ENCODE peak calls at places on chromosomes 4 and X, in seven cellular contexts. J is A549, Z is body of pancreas, Y is right lobe of liver, C is astrocyte, P is tibial nerve, F is Peyer's patch. G is an unnamed sample. For H3K4me1, the result is how much of the 10 kb centered on the place peaks cover.

GRCh38 chr4:184252136-184253071 is 34.7 kb upstream of the ENPP6 start:
- DNase-seq in J (no peak), Z (no peak), Y (no peak), C (no peak), P (no peak), F (no peak), G (no peak)

GRCh38 chr4:27027428-27027827 is 166.8 kb downstream of the STIM2 start:
- DNase-seq in J (no peak), Z (no peak), Y (no peak), C (no peak), P (no peak), F (no peak), G (no peak)

GRCh38 chr4:70734168-70734954 is 12.6 kb downstream of the RUFY3 start:
- DNase-seq in J (no peak), Z (peak), Y (no peak), C (peak), P (no peak), F (peak), G (no peak)

GRCh38 chr4:10546-10870 is 42.6 kb upstream of the ZNF595 start:
- DNase-seq in J (no peak), Z (no peak), Y (no peak), C (no peak), P (no peak), F (no peak), G (no peak)

GRCh38 chr4:61202100-61202637 is 2.0 kb downstream of the ADGRL3 start:
- DNase-seq in J (no peak), Z (no peak), Y (no peak), C (no peak), P (no peak), F (no peak), G (no peak)

GRCh38 chrX:106038625-106039024 is at the start of gene SERPINA7:
- DNase-seq in J (no peak), Z (no peak), Y (peak), C (no peak), P (no peak), F (no peak), G (peak)

GRCh38 chrX:252421-253291 is 28.5 kb upstream of the PLCXD1 start:
- DNase-seq in J (peak), Z (no peak), Y (peak), C (no peak), P (no peak), F (no peak), G (peak)

GRCh38 chr4:110787109-110787508 is 164.2 kb upstream of the PITX2 start:
- DNase-seq in J (no peak), Z (no peak), Y (no peak), C (no peak), P (no peak), F (no peak), G (no peak)

GRCh38 chrX:42143866-42144592 is 220.7 kb upstream of the CASK start:
- DNase-seq in J (no peak), Z (no peak), Y (no peak), C (no peak), P (no peak), F (no peak), G (no peak)

GRCh38 chr4:10334506-10335028 is 122.7 kb downstream of the ZNF518B start:
- DNase-seq in J (no peak), Z (no peak), Y (no peak), C (no peak), P (no peak), F (no peak), G (no peak)

GRCh38 chr4:120691106-120691505 is 231.4 kb downstream of the PRDM5 start:
- DNase-seq in J (no peak), Z (no peak), Y (no peak), C (peak), P (no peak), F (no peak), G (no peak)

GRCh38 chr4:13988347-13989265 is 361.1 kb upstream of the BOD1L1 start:
- DNase-seq in J (peak), Z (peak), Y (no peak), C (peak), P (peak), F (no peak), G (no peak)

GRCh38 chr4:96912731-96913130 is 1072.8 kb downstream of the PDHA2 start:
- DNase-seq in J (no peak), Z (no peak), Y (no peak), C (no peak), P (no peak), F (no peak), G (no peak)

GRCh38 chrX:66638591-66639500 is at the start of gene EDA2R:
- DNase-seq in J (peak), Z (peak), Y (no peak), C (peak), P (peak), F (peak), G (no peak)

GRCh38 chr4:89939994-89940393 is 45.3 kb downstream of the MMRN1 start:
- DNase-seq in J (no peak), Z (peak), Y (no peak), C (peak), P (no peak), F (no peak), G (peak)

GRCh38 chrX:119757979-119758681 is at the start of gene SOWAHD:
- DNase-seq in J (peak), Z (peak), Y (peak), C (no peak), P (no peak), F (peak), G (peak)

GRCh38 chrX:125132274-125132673 is 187.4 kb upstream of the TEX13C start:
- DNase-seq in J (peak), Z (no peak), Y (no peak), C (no peak), P (no peak), F (no peak), G (no peak)

GRCh38 chr4:29708473-29708872 is 1011.7 kb upstream of the PCDH7 start:
- DNase-seq in J (no peak), Z (no peak), Y (no peak), C (peak), P (no peak), F (no peak), G (no peak)

GRCh38 chr4:62014982-62015739 is 815.0 kb downstream of the ADGRL3 start:
- DNase-seq in J (no peak), Z (no peak), Y (no peak), C (no peak), P (no peak), F (no peak), G (no peak)

GRCh38 chr4:171929477-171929876 is 116.3 kb downstream of the GALNTL6 start:
- DNase-seq in J (no peak), Z (no peak), Y (no peak), C (no peak), P (no peak), F (no peak), G (no peak)

GRCh38 chr4:24497221-24497620 is 87.1 kb downstream of the DHX15 start:
- DNase-seq in J (no peak), Z (no peak), Y (no peak), C (peak), P (no peak), F (no peak), G (no peak)

GRCh38 chr4:46370531-46370930 is 19.4 kb downstream of the GABRA2 start:
- DNase-seq in J (no peak), Z (no peak), Y (no peak), C (no peak), P (no peak), F (no peak), G (no peak)

GRCh38 chr4:1850276-1850675 is 5.7 kb downstream of the LETM1 start:
- DNase-seq in J (no peak), Z (no peak), Y (no peak), C (no peak), P (no peak), F (no peak), G (no peak)
- H3K4me1 ChIP-seq in J (under half), Z (under half), Y (under half), C (under half), P (under half), F (under half), G (under half)

DNA sequence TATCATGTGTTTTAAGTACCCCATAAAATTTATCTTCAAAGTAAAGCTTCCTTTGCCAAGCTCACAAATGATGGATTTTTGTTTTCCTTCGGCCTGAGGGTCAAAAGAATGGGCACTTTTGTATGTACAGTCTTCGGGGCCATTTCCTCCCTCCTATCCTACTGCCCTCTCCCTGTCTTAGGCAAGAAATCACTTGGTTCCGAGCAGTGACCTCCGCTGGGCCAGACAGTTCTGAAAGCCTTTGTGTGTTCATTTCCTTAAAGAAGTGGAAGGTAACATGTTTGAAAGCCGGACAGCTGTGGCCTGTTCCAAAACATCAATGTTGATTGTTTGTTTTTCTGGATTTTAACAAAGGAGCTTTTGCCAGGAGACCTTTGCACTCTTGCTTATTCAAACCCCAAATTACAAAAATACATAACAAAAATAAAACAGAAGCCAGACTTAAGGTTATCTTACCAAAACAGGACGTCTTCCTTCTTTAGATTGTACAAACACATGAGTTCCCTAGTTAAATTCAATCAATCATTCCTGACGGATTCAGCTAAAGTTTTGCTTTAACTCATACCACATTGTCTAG is 110.6 kb upstream of the LIMCH1 start:
- DNase-seq in J (peak), Z (no peak), Y (peak), C (no peak), P (no peak), F (no peak), G (no peak)
- H3K4me1 ChIP-seq in J (half or more), Z (under half), Y (under half), C (under half), P (under half), F (under half), G (under half)

DNA sequence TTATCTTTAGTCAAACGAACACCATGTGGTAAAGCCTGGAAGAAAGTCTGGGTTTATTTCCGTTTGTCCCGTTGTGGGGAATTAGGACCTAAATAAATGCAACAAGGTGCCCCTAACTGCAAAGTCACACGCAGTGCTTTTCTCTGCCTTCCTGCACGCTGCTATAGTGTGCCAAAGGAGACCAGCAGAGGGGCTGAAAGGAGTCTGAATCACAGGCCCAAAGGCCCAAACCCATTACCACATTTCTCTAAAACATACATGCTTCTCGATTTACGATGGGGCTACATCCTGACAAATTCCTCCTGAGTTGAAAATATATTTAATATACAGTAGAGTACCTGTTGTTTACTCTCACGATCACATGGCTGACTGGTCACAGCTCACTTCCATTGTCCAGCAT is 4.5 kb downstream of the VEGFC start:
- DNase-seq in J (no peak), Z (no peak), Y (no peak), C (no peak), P (no peak), F (no peak), G (no peak)
- H3K4me1 ChIP-seq in J (under half), Z (under half), Y (under half), C (under half), P (under half), F (under half), G (under half)

GRCh38 chrX:19674041-19674769 is 158.9 kb upstream of the MAP3K15 start:
- DNase-seq in J (no peak), Z (no peak), Y (no peak), C (no peak), P (no peak), F (no peak), G (no peak)

GRCh38 chrX:19670321-19670750 is 155.0 kb upstream of the MAP3K15 start:
- DNase-seq in J (no peak), Z (no peak), Y (peak), C (no peak), P (peak), F (no peak), G (peak)

GRCh38 chrX:19673334-19674040 is 158.2 kb upstream of the MAP3K15 start:
- DNase-seq in J (peak), Z (peak), Y (peak), C (peak), P (peak), F (no peak), G (peak)

GRCh38 chrX:19672211-19672814 is 157.0 kb upstream of the MAP3K15 start:
- DNase-seq in J (peak), Z (no peak), Y (no peak), C (peak), P (no peak), F (no peak), G (no peak)

GRCh38 chrX:19670854-19671620 is 155.7 kb upstream of the MAP3K15 start:
- DNase-seq in J (peak), Z (no peak), Y (no peak), C (peak), P (peak), F (no peak), G (peak)
- H3K4me1 ChIP-seq in J (half or more), Z (under half), Y (under half), C (under half), P (under half), F (under half), G (under half)

G was measured in mucosa of descending colon.